ENCODE peak calls at places on chromosomes 11 and 22, in five cellular contexts. Z is heart right ventricle, H is PC-3, J is colonic mucosa, K is pancreas. D is an unnamed sample. For H3K36me3, the result is how much of the 10 kb centered on the place peaks cover.

GRCh38 chr11:57567210-57567511 is 311 bp downstream of the UBE2L6 start:
- DNase-seq in Z (peak), H (peak), K (no peak), J (peak), D (no peak)

GRCh38 chr11:9923280-9923679 is 259.4 kb downstream of the SWAP70 start:
- DNase-seq in K (no peak), H (no peak), Z (no peak), J (no peak), D (no peak)

GRCh38 chr11:120717623-120718022 is 206.1 kb downstream of the GRIK4 start:
- DNase-seq in K (no peak), H (no peak), J (no peak), Z (no peak), D (no peak)

GRCh38 chr11:68843703-68844312 is 2.1 kb upstream of the CPT1A start:
- DNase-seq in Z (peak), H (peak), K (peak), J (peak), D (peak)

GRCh38 chr22:35986085-35986484 is 42.5 kb downstream of the RBFOX2 start:
- DNase-seq in J (no peak), Z (no peak), K (no peak), H (no peak), D (no peak)

GRCh38 chr11:116420770-116421528 is 351.8 kb downstream of the BUD13 start:
- DNase-seq in J (no peak), H (peak), K (no peak), Z (no peak), D (no peak)

GRCh38 chr11:74519719-74520118 is 26.2 kb upstream of the LIPT2 start:
- DNase-seq in Z (no peak), J (no peak), H (no peak), K (no peak), D (no peak)

GRCh38 chr11:10716122-10716521 is 22.6 kb upstream of the IRAG1 start:
- DNase-seq in Z (no peak), H (peak), K (no peak), J (no peak), D (no peak)

GRCh38 chr11:78749243-78749730 is 174.6 kb upstream of the NARS2 start:
- DNase-seq in H (no peak), K (no peak), Z (no peak), J (no peak), D (no peak)

GRCh38 chr11:75801362-75802021 is 13.5 kb upstream of the UVRAG start:
- DNase-seq in Z (no peak), H (no peak), K (no peak), J (no peak), D (no peak)

GRCh38 chr11:71488086-71488967 is 35.3 kb downstream of the NADSYN1 start:
- DNase-seq in K (no peak), H (peak), Z (peak), J (no peak), D (no peak)

GRCh38 chr11:131457163-131457562 is 86.7 kb downstream of the NTM start:
- DNase-seq in Z (no peak), H (no peak), K (no peak), J (no peak), D (no peak)

GRCh38 chr11:96155627-96156378 is 187.2 kb downstream of the MAML2 start:
- DNase-seq in H (peak), K (peak), J (peak), Z (peak), D (peak)

GRCh38 chr22:23501708-23502107 is 78.4 kb downstream of the IGLL1 start:
- DNase-seq in K (no peak), Z (no peak), J (no peak), H (no peak), D (no peak)

GRCh38 chr22:36442506-36443197 is 38.8 kb downstream of the TXN2 start:
- DNase-seq in Z (no peak), J (peak), K (no peak), H (no peak), D (peak)

GRCh38 chr11:45210846-45211245 is 64.4 kb downstream of the PRDM11 start:
- DNase-seq in H (no peak), Z (no peak), K (no peak), J (no peak), D (no peak)

GRCh38 chr11:7020183-7020917 is at the start of the genes NLRP14 and ZNF214:
- DNase-seq in J (peak), Z (peak), K (peak), H (peak), D (peak)

GRCh38 chr11:131909426-131910200 is 539.2 kb downstream of the NTM start:
- DNase-seq in H (no peak), K (no peak), Z (no peak), J (no peak), D (no peak)

GRCh38 chr11:45960387-45961110 is 38.1 kb downstream of the LARGE2 start:
- DNase-seq in Z (no peak), K (no peak), J (no peak), H (no peak), D (no peak)

GRCh38 chr11:70078095-70078795 is at the start of gene ANO1:
- DNase-seq in J (no peak), Z (peak), H (peak), K (no peak), D (peak)
- H3K4me3 ChIP-seq in J (no peak), Z (peak), H (peak), K (peak), D (no peak)

GRCh38 chr22:41343717-41344116 is 38.0 kb upstream of the TEF start:
- DNase-seq in K (no peak), H (no peak), J (no peak), Z (no peak), D (no peak)

GRCh38 chr22:41345807-41346335 is 35.9 kb upstream of the TEF start:
- DNase-seq in K (no peak), Z (no peak), H (no peak), J (no peak), D (no peak)

GRCh38 chr22:41343300-41343699 is 38.4 kb upstream of the TEF start:
- DNase-seq in Z (no peak), J (no peak), H (no peak), K (no peak), D (no peak)

GRCh38 chr22:41341990-41342389 is 39.8 kb upstream of the TEF start:
- DNase-seq in Z (no peak), H (no peak), J (no peak), K (no peak), D (no peak)

GRCh38 chr22:41344189-41344788 is 37.5 kb upstream of the TEF start:
- DNase-seq in J (no peak), Z (no peak), K (no peak), H (no peak), D (no peak)
- H3K36me3 ChIP-seq in J (under half), Z (half or more), K (under half), H (under half), D (under half)

DNA sequence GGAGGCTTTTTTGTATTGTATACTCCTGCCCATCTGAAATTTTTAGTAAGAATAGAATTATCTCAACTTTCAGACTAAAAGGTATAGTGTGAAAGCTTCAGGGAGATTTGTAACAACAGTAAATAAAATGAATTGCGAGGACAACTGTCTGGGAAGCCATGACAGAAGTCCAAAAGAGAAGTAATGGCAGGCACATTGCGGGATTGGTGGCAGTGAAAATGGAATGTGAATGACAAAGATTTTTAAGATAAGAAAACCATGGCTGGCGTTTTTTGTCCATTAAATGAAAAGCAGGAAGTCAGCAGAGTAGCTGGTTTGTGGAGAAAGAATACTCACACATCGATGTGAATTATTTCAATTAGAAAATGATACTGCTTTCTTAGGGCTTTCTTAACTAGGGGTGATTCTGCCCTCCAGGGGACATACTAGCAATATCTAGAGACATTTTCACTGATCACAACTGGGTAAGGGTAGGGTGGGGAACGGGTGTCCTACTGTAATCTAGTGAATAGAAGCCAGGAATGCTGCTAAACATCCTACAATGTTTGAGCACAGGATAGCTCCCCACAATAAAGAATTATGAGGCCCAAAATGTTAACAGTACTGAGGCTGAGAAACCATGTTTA is 1.6 kb downstream of the NPAT start:
- DNase-seq in H (peak), J (no peak), Z (no peak), K (no peak), D (no peak)
- TF ChIP-seq CTCF in H (peak), J (no peak), Z (no peak), K (no peak), D (no peak)

GRCh38 chr11:104918113-104918824 is 20.0 kb upstream of the CASP12 start:
- DNase-seq in J (no peak), H (peak), K (no peak), Z (no peak), D (peak)
- H3K4me3 ChIP-seq in J (peak), H (peak), K (peak), Z (peak), D (no peak)

GRCh38 chr11:64207247-64208085 is 945 bp downstream of the FERMT3 start:
- DNase-seq in H (peak), K (no peak), Z (peak), J (peak), D (peak)
- H3K36me3 ChIP-seq in H (under half), K (under half), Z (under half), J (under half), D (under half)

GRCh38 chr11:29328961-29329441 is 687.8 kb downstream of the KCNA4 start:
- DNase-seq in J (no peak), Z (no peak), K (no peak), H (peak), D (no peak)
- TF ChIP-seq CTCF in J (peak), Z (no peak), K (peak), H (peak), D (no peak)

DNA sequence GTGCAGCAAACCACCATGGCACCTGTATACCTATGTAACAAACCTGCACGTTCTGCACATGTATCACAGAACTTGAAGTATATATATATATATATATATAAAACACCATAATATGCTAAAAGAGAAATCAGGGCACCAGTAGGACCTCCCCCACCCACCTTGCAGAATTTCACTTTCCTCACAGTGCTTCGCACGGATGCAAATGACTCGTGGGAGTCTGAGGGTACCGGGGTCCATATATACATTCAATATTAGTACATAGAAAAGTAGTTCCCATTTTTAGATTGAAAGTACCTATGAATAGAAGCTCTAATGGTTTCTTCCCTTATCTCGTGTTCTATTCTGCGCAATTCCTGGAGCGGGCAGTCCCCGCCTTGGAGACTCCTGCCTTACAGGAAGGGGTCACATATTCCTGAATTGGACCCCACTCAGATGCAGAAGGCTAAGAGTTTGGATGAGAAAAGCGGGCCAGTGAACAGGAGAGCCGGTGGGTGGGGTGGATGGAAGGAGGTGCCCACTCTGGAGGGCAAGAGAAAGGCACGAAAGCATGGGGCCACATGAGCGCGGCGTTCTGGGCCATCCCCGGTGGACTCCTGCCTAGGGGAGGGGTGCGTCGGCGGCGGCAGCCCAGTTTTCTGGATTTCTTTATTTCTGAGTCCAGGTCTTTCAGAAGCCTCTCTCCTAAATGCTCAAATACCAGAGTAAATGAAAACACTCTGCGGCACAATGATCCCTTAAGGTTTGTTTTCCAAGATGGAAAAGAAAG is 136.3 kb downstream of the ETS1 start:
- DNase-seq in H (no peak), Z (no peak), J (no peak), K (no peak), D (no peak)
- H3K4me3 ChIP-seq in H (no peak), Z (peak), J (no peak), K (no peak), D (no peak)

D was measured in mucosa of descending colon.